ENCODE peak calls at places on chromosomes 11 and 22, in five cellular contexts. I, G, Y, W and S are unnamed samples.

GRCh38 chr11:7204778-7205177 is 46.9 kb upstream of the SYT9 start:
- DNase-seq in I (no peak), G (peak), Y (no peak), W (no peak), S (no peak)

GRCh38 chr22:45583504-45583903 is 80.8 kb downstream of the FBLN1 start:
- DNase-seq in I (no peak), G (no peak), Y (no peak), W (no peak), S (peak)

GRCh38 chr11:11311169-11311568 is 41.9 kb downstream of the CSNK2A3 start:
- DNase-seq in I (no peak), G (no peak), Y (no peak), W (no peak), S (peak)

GRCh38 chr11:88799749-88800500 is 265.9 kb downstream of the GRM5 start:
- DNase-seq in I (no peak), G (no peak), Y (no peak), W (no peak), S (no peak)

GRCh38 chr22:48943567-48944432 is 883.9 kb downstream of the BRD1 start:
- DNase-seq in I (no peak), G (no peak), Y (no peak), W (no peak), S (no peak)

GRCh38 chr11:110429614-110430266 is at the start of gene FDX1:
- DNase-seq in I (peak), G (peak), Y (no peak), W (peak), S (peak)

GRCh38 chr11:6228520-6228919 is 5.9 kb downstream of the FHIP1B start:
- DNase-seq in I (no peak), G (no peak), Y (no peak), W (no peak), S (no peak)

GRCh38 chr11:29272019-29272654 is 744.7 kb downstream of the KCNA4 start:
- DNase-seq in I (no peak), G (peak), Y (no peak), W (no peak), S (no peak)

GRCh38 chr11:119114351-119114750 is 7.0 kb upstream of the HINFP start:
- DNase-seq in I (no peak), G (no peak), Y (no peak), W (no peak), S (no peak)

GRCh38 chr11:116445108-116446047 is 327.4 kb downstream of the BUD13 start:
- DNase-seq in I (no peak), G (no peak), Y (no peak), W (no peak), S (no peak)

GRCh38 chr11:68113986-68114385 is 7.2 kb downstream of the CHKA start:
- DNase-seq in I (no peak), G (no peak), Y (no peak), W (no peak), S (no peak)

GRCh38 chr11:134654161-134654915 is 242.3 kb upstream of the B3GAT1 start:
- DNase-seq in I (no peak), G (no peak), Y (no peak), W (no peak), S (peak)

GRCh38 chr11:113781682-113782081 is 2.1 kb downstream of the CLDN25 start:
- DNase-seq in I (no peak), G (peak), Y (no peak), W (no peak), S (no peak)

GRCh38 chr11:20541503-20541902 is 57.9 kb upstream of the SLC6A5 start:
- DNase-seq in I (no peak), G (no peak), Y (no peak), W (no peak), S (no peak)

GRCh38 chr11:69700278-69701140 is 3.3 kb downstream of the FGF19 start:
- DNase-seq in I (no peak), G (no peak), Y (no peak), W (no peak), S (no peak)

GRCh38 chr11:125517116-125517804 is 21.2 kb upstream of the FEZ1 start:
- DNase-seq in I (no peak), G (no peak), Y (no peak), W (no peak), S (peak)

GRCh38 chr11:62705401-62705800 is 1.8 kb downstream of the BSCL2 start:
- DNase-seq in I (no peak), G (no peak), Y (no peak), W (no peak), S (no peak)
- H3K4me3 ChIP-seq in I (peak), G (peak), Y (peak), W (peak), S (peak)

GRCh38 chr11:65419460-65419772 is 3.2 kb upstream of the NEAT1 start:
- DNase-seq in I (no peak), G (no peak), Y (no peak), W (peak), S (no peak)
- H3K4me3 ChIP-seq in I (peak), G (peak), Y (peak), W (peak), S (peak)

DNA sequence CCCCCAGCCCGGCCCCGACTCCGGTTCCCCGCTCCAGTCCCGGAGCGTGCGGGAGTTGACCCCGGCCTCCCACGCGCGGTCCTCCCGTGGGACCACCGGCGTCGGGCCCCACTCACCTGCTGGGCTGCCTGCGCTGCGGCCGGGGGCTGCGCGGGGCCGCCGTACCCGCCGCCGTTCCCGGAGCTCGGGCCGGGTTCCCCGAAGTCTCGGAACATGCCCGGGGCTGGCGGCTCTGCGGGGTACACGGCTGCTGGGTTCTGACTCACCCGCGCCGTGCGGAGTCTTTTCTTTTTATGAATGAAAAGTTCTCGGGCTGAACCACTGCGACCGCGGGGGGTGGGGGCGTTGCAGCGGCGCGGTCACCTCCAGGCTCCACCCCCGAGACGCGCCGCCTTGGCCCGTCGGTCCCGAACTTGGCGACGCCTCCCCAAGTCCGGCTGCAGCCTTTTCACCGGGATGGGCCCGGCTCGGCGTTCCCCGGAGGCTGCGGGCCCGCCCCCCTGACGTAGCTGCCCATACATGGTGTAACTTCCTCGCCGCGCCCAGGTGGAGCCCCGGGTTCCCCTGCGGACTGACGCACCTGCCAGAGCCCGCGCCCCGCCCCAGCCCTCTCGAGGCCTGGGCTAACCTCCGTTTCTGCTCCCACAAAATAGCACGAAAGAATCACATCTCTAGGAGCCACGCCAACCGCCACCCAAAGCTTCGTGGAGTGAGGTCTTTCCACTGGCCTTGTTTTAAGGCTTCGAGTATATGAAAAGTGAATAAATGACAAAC is at the start of gene FOSL1:
- DNase-seq in I (peak), G (peak), Y (peak), W (peak), S (no peak)
- H3K4me3 ChIP-seq in I (peak), G (peak), Y (peak), W (peak), S (peak)

GRCh38 chr11:17719028-17719939 is at the start of gene MYOD1:
- DNase-seq in I (no peak), G (peak), Y (no peak), W (peak), S (no peak)
- H3K4me3 ChIP-seq in I (no peak), G (no peak), Y (no peak), W (peak), S (no peak)

GRCh38 chr22:37658133-37659065 is at the start of gene PDXP:
- DNase-seq in I (peak), G (peak), Y (peak), W (peak), S (peak)
- H3K4me3 ChIP-seq in I (peak), G (peak), Y (peak), W (peak), S (peak)

DNA sequence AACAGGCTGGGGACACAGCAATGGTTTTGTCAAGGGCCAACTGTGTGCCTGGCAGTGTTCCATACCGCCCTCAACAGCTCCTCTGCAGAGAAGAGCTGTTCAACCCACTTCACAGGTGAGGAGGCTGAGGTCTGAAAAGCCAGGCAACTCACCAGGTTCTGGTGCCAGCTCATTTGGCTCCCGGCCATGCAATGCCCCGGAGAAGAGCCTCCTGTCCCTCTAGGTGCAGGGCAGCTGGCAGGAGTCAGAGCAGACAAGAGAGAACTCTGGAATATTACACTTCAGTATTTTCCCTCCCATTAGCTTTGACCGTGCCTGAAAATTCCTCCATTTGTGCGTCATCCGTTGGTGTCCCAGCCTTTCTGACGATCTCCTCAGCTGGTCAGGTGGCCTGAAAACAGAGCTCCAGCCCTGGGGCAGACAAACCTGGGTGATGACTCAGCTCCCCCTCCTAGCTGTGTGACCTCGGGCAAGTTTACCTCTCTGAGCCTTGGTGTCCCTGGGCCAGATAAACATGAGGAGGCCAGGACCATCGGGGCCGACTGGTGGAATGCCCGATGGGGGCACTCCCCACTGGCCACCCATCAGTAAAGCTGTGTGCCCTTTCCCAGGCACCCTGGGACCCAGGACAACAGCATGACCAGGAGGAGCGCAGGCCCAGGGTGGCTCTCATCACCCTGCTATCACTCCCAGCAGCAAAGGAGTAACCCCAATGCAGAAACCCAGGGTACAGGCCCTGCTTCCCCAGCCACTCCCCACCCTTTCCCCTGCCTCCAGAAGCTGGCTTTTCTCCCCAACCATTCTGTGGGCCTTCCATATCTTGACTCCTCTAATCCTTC is 9.6 kb upstream of the C1QTNF6 start:
- DNase-seq in I (peak), G (peak), Y (no peak), W (peak), S (no peak)
- H3K4me3 ChIP-seq in I (no peak), G (no peak), Y (no peak), W (peak), S (peak)